ENCODE peak calls at places on chromosomes 2 and 18, in ten cellular contexts. M, E, I, Z, K, Y, J, R, Q and U are unnamed samples.

GRCh38 chr18:28041366-28041765 is 135.6 kb downstream of the CDH2 start:
- DNase-seq in I (no peak), J (no peak), Z (no peak), K (no peak), Y (no peak), Q (no peak), R (no peak), E (no peak), M (peak; percentile 70), U (no peak)

GRCh38 chr2:147847746-147848391 is 3.0 kb downstream of the ACVR2A start:
- DNase-seq in M (no peak), I (no peak), Y (no peak), J (no peak), Z (no peak), Q (no peak), K (no peak), R (no peak), E (no peak), U (no peak)

GRCh38 chr2:174631009-174631981 is 33.7 kb upstream of the WIPF1 start:
- DNase-seq in E (no peak), Y (no peak), Q (no peak), Z (no peak), M (no peak), J (no peak), K (no peak), R (no peak), I (no peak), U (no peak)

GRCh38 chr2:227471924-227472264 is at the start of gene AGFG1:
- DNase-seq in I (peak; percentile 60), Z (peak; percentile 83), Y (peak; percentile 96), K (peak; percentile 90), R (peak; percentile 85), J (no peak), M (peak; percentile 93), Q (peak; percentile 75), E (peak; percentile 62), U (peak; percentile 84)

GRCh38 chr2:16620590-16620989 is 45.0 kb downstream of the CYRIA start:
- DNase-seq in Y (no peak), R (no peak), M (no peak), J (no peak), Q (peak; percentile 57), K (no peak), E (no peak), I (no peak), Z (no peak), U (no peak)

GRCh38 chr18:70249118-70249517 is 39.7 kb upstream of the SOCS6 start:
- DNase-seq in R (no peak), Z (no peak), Y (no peak), E (no peak), M (no peak), I (no peak), Q (peak; percentile 70), J (no peak), K (no peak), U (no peak)

GRCh38 chr18:44586782-44587524 is 93.7 kb upstream of the SETBP1 start:
- DNase-seq in Y (no peak), Z (no peak), I (no peak), R (no peak), E (peak; percentile 68), K (no peak), J (no peak), Q (no peak), M (no peak), U (no peak)

GRCh38 chr2:26243643-26244478 is 571 bp downstream of the HADHA start:
- DNase-seq in E (peak; percentile 67), J (no peak), R (no peak), Q (peak; percentile 62), I (no peak), M (no peak), Z (peak; percentile 47), Y (no peak), K (no peak), U (peak; percentile 82)

GRCh38 chr2:23497536-23497935 is 112.6 kb downstream of the KLHL29 start:
- DNase-seq in Y (no peak), M (no peak), Z (no peak), E (no peak), R (no peak), I (no peak), K (no peak), Q (no peak), J (no peak), U (no peak)

GRCh38 chr2:209331291-209331844 is 92.5 kb upstream of the MAP2 start:
- DNase-seq in I (peak; percentile 64), K (no peak), M (no peak), Q (peak; percentile 19), R (no peak), E (peak; percentile 31), Y (no peak), Z (peak; percentile 80), J (peak; percentile 4), U (peak; percentile 32)

GRCh38 chr2:119772128-119772527 is 12.4 kb downstream of the PTPN4 start:
- DNase-seq in R (no peak), K (no peak), I (no peak), Y (no peak), Q (peak; percentile 30), M (no peak), E (no peak), Z (no peak), J (no peak), U (no peak)

GRCh38 chr2:6788614-6789013 is 77.1 kb downstream of the CMPK2 start:
- DNase-seq in J (no peak), Z (no peak), M (no peak), E (no peak), I (no peak), K (no peak), R (no peak), Y (no peak), Q (peak; percentile 13), U (no peak)

GRCh38 chr2:37011126-37011525 is 44.8 kb upstream of the STRN start:
- DNase-seq in Q (no peak), E (no peak), Z (peak; percentile 37), K (no peak), I (no peak), M (no peak), J (no peak), R (no peak), Y (no peak), U (no peak)

GRCh38 chr2:224520064-224520463 is 65.1 kb downstream of the CUL3 start:
- DNase-seq in E (no peak), Q (peak; percentile 45), I (no peak), R (peak; percentile 33), J (no peak), K (no peak), M (no peak), Z (no peak), Y (no peak), U (peak; percentile 4)

GRCh38 chr2:116877274-116877673 is 937.2 kb upstream of the DDX18 start:
- DNase-seq in K (no peak), M (no peak), J (no peak), Y (no peak), Z (no peak), E (no peak), R (no peak), I (no peak), Q (no peak), U (no peak)